ENCODE peak calls at places on chromosome 14, in ten cellular contexts. R, B, M, W, Z, N, Y, D, U and C are unnamed samples.

GRCh38 chr14:78363008-78363407 is 192.8 kb downstream of the NRXN3 start:
- DNase-seq in Y (no peak), Z (no peak), M (no peak), U (no peak), N (no peak), B (no peak), D (no peak), R (no peak), W (no peak), C (no peak)

GRCh38 chr14:101286271-101287018 is 274.9 kb upstream of the DIO3 start:
- DNase-seq in D (no peak), W (no peak), R (no peak), U (no peak), B (no peak), N (no peak), Z (no peak), M (no peak), Y (no peak), C (no peak)

GRCh38 chr14:101248056-101248725 is 313.1 kb upstream of the DIO3 start:
- DNase-seq in M (no peak), R (no peak), D (no peak), N (no peak), B (no peak), W (no peak), Y (no peak), U (peak), Z (no peak), C (no peak)

GRCh38 chr14:30990766-30991165 is 34.7 kb upstream of the AP4S1 start:
- DNase-seq in B (no peak), U (no peak), Y (peak), D (no peak), M (peak), W (peak), R (peak), N (no peak), Z (no peak), C (no peak)

GRCh38 chr14:68665116-68665515 is 127.8 kb downstream of the ZFP36L1 start:
- DNase-seq in B (no peak), Y (peak), R (peak), M (peak), U (no peak), D (no peak), Z (no peak), W (peak), N (no peak), C (no peak)

GRCh38 chr14:105646175-105646574 is 119.8 kb downstream of the TMEM121 start:
- DNase-seq in W (no peak), Y (no peak), U (no peak), Z (no peak), B (no peak), M (no peak), R (no peak), N (no peak), D (no peak), C (no peak)

GRCh38 chr14:72553656-72554055 is 340.2 kb downstream of the DPF3 start:
- DNase-seq in Y (peak), W (no peak), R (peak), B (no peak), D (no peak), N (no peak), Z (no peak), U (no peak), M (peak), C (no peak)

GRCh38 chr14:98634043-98634820 is 637.8 kb downstream of the BCL11B start:
- DNase-seq in Y (no peak), M (no peak), D (no peak), R (no peak), N (no peak), W (no peak), U (no peak), Z (no peak), B (no peak), C (no peak)

GRCh38 chr14:106844608-106845285 is 1318.4 kb downstream of the TMEM121 start:
- DNase-seq in M (no peak), W (peak), R (no peak), B (no peak), N (no peak), Y (peak), D (no peak), Z (peak), U (peak), C (peak)

GRCh38 chr14:92529895-92530294 is 16.3 kb downstream of the RIN3 start:
- DNase-seq in M (no peak), N (no peak), B (no peak), Y (peak), D (no peak), R (no peak), W (no peak), Z (no peak), U (no peak), C (no peak)

GRCh38 chr14:33737446-33737845 is 213.4 kb downstream of the EGLN3 start:
- DNase-seq in N (no peak), D (no peak), U (no peak), R (peak), M (peak), Y (peak), B (no peak), W (peak), Z (no peak), C (no peak)

GRCh38 chr14:73732006-73732405 is 17.8 kb upstream of the PNMA1 start:
- DNase-seq in Y (no peak), U (no peak), D (no peak), R (no peak), W (no peak), M (no peak), B (no peak), Z (no peak), N (no peak), C (no peak)

GRCh38 chr14:99703381-99703780 is 19.3 kb downstream of the CYP46A1 start:
- DNase-seq in U (no peak), R (no peak), Y (no peak), B (no peak), M (no peak), N (no peak), Z (no peak), W (no peak), D (no peak), C (no peak)

GRCh38 chr14:34930591-34931069 is 52.2 kb upstream of the SRP54 start:
- DNase-seq in N (no peak), U (no peak), D (peak), Y (no peak), Z (peak), W (no peak), M (no peak), B (no peak), R (no peak), C (peak)

GRCh38 chr14:102316746-102317563 is 2.6 kb upstream of the ZNF839 start:
- DNase-seq in B (peak), Z (peak), M (peak), Y (peak), U (peak), R (peak), W (peak), D (peak), N (peak), C (peak)

DNA sequence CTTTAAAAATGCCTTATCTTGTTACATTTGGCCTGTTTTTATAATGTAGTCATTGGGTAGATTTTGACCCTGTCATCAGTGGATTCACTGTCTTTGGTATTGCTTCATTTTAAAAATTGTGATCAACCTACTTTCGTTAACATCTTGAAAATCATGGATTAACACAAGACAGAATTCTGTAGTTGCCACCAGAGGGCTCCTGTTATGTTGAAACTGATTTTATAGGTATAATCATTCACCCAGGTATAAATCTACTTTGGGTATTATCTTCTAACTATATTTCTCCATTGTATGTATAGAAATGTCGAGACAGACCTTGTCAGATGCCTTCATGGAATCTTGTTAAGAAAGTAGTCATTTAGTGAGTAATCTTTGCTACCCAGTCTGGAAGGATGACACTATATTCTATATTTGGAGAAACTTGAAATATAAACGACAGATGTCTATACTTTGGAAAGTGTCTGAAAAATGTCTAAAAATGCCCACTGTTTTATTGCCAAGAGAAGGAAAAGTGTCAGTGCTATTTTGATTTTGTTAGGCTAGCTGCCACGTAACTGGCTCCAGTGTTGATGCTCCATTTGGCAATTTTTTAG is 129.4 kb downstream of the PELI2 start:
- DNase-seq in Y (peak), R (peak), B (no peak), Z (no peak), N (peak), D (no peak), W (peak), M (peak), U (no peak), C (no peak)
- TF ChIP-seq CTCF in Y (peak), R (peak), B (no peak), Z (peak), N (peak), D (peak), W (peak), M (peak), U (peak), C (no peak)

GRCh38 chr14:85963486-85963885 is 433.5 kb downstream of the FLRT2 start:
- DNase-seq in D (no peak), B (no peak), M (no peak), W (no peak), Y (no peak), U (no peak), R (no peak), Z (no peak), N (no peak), C (no peak)

GRCh38 chr14:85960781-85961180 is 430.8 kb downstream of the FLRT2 start:
- DNase-seq in N (no peak), Z (no peak), U (no peak), Y (no peak), B (no peak), W (no peak), D (no peak), M (no peak), R (no peak), C (no peak)

GRCh38 chr14:85959063-85959462 is 429.1 kb downstream of the FLRT2 start:
- DNase-seq in Y (no peak), D (no peak), U (no peak), W (no peak), N (no peak), R (no peak), B (no peak), Z (no peak), M (no peak), C (no peak)

GRCh38 chr14:85958069-85958468 is 428.1 kb downstream of the FLRT2 start:
- DNase-seq in Y (no peak), W (no peak), D (no peak), B (no peak), R (no peak), U (no peak), M (no peak), Z (no peak), N (no peak), C (no peak)
- TF ChIP-seq CTCF in Y (no peak), W (no peak), D (no peak), B (no peak), R (no peak), U (no peak), M (no peak), Z (no peak), N (no peak), C (no peak)

DNA sequence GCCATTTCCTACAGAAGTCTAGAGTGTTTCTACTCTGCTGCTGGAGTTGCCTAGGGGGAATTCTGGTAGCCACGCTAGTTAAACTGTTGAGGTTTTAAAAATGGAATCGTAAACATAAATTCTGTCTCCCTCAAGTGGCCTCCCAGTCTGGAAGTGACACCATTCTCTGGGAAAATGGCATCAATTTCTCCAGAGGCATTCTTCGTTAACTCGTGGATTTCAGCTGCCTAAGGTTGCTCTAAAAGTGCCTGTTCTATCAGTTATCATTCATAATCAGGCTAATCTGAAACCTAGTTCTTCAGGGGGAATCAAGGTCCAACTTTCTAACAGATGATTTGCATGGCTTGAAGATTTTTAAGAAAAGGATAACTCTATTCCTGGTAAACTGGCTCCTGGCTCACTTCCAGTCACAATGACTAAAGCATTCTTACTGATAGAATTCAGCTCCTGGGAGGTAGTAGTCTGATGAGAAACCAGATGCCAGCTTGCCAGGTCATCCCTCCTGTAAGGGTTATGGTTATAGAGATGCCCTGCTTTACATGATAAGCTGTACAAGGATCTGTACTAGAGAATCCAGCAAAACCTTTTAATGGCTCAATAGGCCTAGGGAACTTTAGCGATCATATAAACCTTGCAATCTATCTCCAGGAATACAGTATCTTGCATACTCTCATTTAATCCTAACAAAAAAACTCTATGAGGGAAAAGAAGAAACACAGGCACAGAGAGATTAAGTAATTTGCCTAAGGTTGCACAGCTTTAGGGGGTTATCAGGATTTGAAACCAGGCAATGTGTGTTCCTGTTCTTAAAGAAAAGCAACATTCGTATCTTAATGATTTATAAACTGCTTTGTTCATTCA is 1.5 kb downstream of the L3HYPDH start:
- DNase-seq in Y (peak), N (peak), M (peak), Z (no peak), D (no peak), W (peak), U (no peak), R (peak), B (no peak), C (no peak)
- TF ChIP-seq CTCF in Y (no peak), N (no peak), M (no peak), Z (no peak), D (no peak), W (no peak), U (no peak), R (no peak), B (no peak), C (no peak)

GRCh38 chr14:51398898-51399297 is 158.9 kb downstream of the TMX1 start:
- DNase-seq in M (peak), Z (no peak), U (peak), B (no peak), R (peak), W (peak), D (no peak), N (no peak), Y (peak), C (no peak)
- TF ChIP-seq CTCF in M (peak), Z (no peak), U (no peak), B (no peak), R (no peak), W (no peak), D (no peak), N (no peak), Y (peak), C (no peak)

DNA sequence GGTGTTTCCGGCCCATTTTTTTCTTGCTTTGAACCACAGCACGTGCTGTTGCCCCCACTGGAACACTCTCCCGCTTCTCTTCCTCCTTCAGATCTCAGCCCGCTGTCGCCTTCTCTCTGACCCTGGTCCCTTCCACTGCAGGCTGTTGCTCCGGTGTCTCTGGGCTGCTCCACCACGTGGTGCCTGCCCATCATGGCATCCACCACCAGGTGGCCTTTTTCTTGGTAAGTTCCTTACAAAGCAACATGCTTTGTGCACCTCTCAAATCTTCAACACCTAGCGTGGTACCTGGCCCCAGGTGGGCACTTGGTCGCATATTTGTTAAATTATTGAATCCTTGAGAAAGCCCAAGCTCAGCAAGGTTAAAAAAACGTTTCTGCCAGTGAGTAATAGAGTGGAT is 19.1 kb downstream of the TUNAR start:
- DNase-seq in R (no peak), B (no peak), Z (peak), U (no peak), Y (no peak), M (no peak), W (no peak), D (no peak), N (peak), C (peak)
- TF ChIP-seq CTCF in R (no peak), B (no peak), Z (no peak), U (no peak), Y (no peak), M (no peak), W (no peak), D (peak), N (peak), C (peak)

GRCh38 chr14:21066882-21067502 is 3.1 kb upstream of the ARHGEF40 start:
- DNase-seq in Y (no peak), W (no peak), Z (no peak), M (no peak), B (no peak), D (no peak), N (peak), R (no peak), U (no peak), C (no peak)
- TF ChIP-seq CTCF in Y (peak), W (peak), Z (peak), M (peak), B (no peak), D (peak), N (peak), R (peak), U (no peak), C (no peak)

GRCh38 chr14:103547941-103548462 is 14.5 kb downstream of the BAG5 start:
- DNase-seq in Y (no peak), R (no peak), M (no peak), D (no peak), N (no peak), W (no peak), U (peak), Z (no peak), B (no peak), C (no peak)

GRCh38 chr14:103551338-103551762 is 11.1 kb downstream of the BAG5 start:
- DNase-seq in W (no peak), M (no peak), D (no peak), U (peak), B (no peak), R (no peak), Z (no peak), Y (peak), N (no peak), C (no peak)

GRCh38 chr14:103550451-103551337 is 11.8 kb downstream of the BAG5 start:
- DNase-seq in N (no peak), D (no peak), W (no peak), R (no peak), B (no peak), U (peak), M (no peak), Y (no peak), Z (no peak), C (no peak)

GRCh38 chr14:103548463-103549351 is 13.8 kb downstream of the BAG5 start:
- DNase-seq in U (peak), M (no peak), R (no peak), W (no peak), Z (no peak), B (no peak), Y (no peak), D (no peak), N (no peak), C (no peak)

DNA sequence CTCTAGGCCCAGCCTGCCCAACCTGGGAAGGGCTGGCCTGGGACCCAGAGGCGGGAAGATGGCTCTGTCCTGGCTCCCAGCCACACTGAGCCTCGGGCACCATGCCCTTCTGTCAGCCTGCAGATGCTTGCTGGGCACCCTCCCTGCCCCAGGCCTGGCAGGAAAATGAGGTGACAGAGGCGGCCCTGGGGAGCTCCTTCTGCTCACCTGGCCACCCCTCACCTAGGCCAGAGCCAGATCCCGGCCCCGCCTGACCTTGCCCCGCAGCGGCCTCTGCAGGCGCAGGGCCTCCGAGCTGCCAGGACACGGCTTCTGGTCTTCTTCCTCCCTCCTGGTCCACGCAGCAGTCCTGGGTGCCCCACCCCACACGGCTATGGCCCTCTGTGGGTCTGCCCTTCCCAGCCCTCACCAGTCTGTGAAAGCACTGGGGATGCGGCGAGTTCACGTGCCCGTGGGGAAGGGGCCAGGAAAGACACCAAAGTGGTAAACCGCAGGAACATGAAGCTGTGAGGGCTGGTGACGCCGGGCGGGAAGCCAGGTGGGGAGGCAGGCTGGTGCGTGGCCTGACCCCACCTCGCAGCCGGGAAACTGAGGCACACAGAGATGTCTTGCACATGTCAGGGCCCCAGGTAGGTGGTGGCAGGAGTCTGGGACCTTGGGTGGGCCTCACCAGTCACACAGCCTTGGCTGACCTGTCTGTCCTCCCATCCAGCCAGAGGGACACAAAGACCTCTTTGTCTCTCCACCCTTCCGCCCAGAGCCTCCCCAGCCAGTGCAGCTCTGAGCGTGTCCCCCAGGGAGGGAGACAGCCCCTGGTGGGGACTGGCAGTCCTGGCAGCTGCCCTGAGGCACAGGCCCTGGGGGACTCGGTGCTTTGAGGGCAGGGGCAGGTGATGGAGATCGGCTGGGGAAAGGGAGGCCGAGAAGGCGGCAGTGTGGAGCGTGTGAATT is 12.8 kb downstream of the BAG5 start:
- DNase-seq in Y (no peak), Z (no peak), U (peak), D (no peak), W (no peak), N (no peak), R (no peak), M (no peak), B (no peak), C (no peak)
- TF ChIP-seq CTCF in Y (no peak), Z (no peak), U (no peak), D (no peak), W (no peak), N (no peak), R (no peak), M (no peak), B (peak), C (no peak)

GRCh38 chr14:71403673-71404072 is 496.4 kb downstream of the PCNX1 start:
- DNase-seq in Y (peak), Z (peak), B (no peak), M (peak), W (peak), D (peak), U (no peak), R (peak), N (peak), C (peak)
- TF ChIP-seq CTCF in Y (peak), Z (peak), B (no peak), M (peak), W (no peak), D (peak), U (no peak), R (no peak), N (no peak), C (peak)

DNA sequence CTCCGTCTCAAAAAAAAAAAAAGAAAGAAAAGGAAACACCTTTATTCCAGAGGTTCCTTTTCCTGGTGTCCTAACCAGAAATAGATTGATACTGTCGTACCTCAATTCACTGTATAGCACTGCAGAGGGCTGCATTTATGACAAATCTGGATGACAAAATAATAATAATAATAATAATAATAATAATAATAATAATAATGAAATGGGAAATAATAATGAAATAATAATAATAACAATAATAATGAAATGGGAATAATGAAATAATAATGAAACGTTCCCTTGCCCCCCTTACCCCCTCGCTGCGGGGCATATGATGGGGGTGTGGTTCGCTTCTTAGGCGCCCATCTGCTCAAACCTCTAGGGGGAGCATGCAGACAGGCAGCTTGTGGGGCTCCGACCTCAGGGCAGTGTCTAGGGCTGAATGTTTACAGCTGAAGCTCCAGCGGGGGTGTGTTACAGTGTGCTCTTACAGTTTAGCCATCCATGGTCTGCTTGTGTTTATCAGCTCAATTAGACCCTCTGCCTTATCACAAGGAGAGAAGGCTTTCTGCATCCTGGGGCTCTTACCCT is 1088.3 kb upstream of the SEL1L start:
- DNase-seq in R (no peak), N (no peak), U (no peak), B (no peak), M (no peak), D (no peak), Y (no peak), Z (no peak), W (no peak), C (no peak)
- TF ChIP-seq CTCF in R (no peak), N (no peak), U (no peak), B (no peak), M (no peak), D (no peak), Y (no peak), Z (no peak), W (no peak), C (no peak)